ENCODE peak calls at places on chromosomes 5 and 9, in four cellular contexts. One of them, this sample, is unnamed.

GRCh38 chr5:128328479-128328878 is 209.6 kb downstream of the FBN2 start:
- DNase-seq in neuronal stem cell: no peak
- DNase-seq in AG20443: no peak
- DNase-seq in ELR: no peak
- DNase-seq in this sample: no peak

GRCh38 chr9:135478191-135478590 is 1.4 kb upstream of the PPP1R26 start:
- DNase-seq in neuronal stem cell: no peak
- DNase-seq in AG20443: no peak
- DNase-seq in ELR: no peak
- DNase-seq in this sample: no peak

GRCh38 chr5:60959156-60959555 is 14.2 kb downstream of the NDUFAF2 start:
- DNase-seq in neuronal stem cell: no peak
- DNase-seq in AG20443: no peak
- DNase-seq in ELR: peak
- DNase-seq in this sample: peak

GRCh38 chr9:109705515-109705914 is 74.5 kb upstream of the PALM2AKAP2 start:
- DNase-seq in neuronal stem cell: no peak
- DNase-seq in AG20443: no peak
- DNase-seq in ELR: peak
- DNase-seq in this sample: no peak

GRCh38 chr5:17182494-17182893 is 34.9 kb upstream of the BASP1 start:
- DNase-seq in neuronal stem cell: no peak
- DNase-seq in AG20443: peak
- DNase-seq in ELR: peak
- DNase-seq in this sample: no peak

GRCh38 chr9:134413890-134414731 is 87.9 kb downstream of the RXRA start:
- DNase-seq in neuronal stem cell: no peak
- DNase-seq in AG20443: peak
- DNase-seq in ELR: peak
- DNase-seq in this sample: peak

GRCh38 chr5:79186455-79186854 is 49.5 kb upstream of the JMY start:
- DNase-seq in neuronal stem cell: no peak
- DNase-seq in AG20443: no peak
- DNase-seq in ELR: no peak
- DNase-seq in this sample: no peak

GRCh38 chr5:87311400-87312279 is 44.0 kb downstream of the RASA1 start:
- DNase-seq in neuronal stem cell: no peak
- DNase-seq in AG20443: no peak
- DNase-seq in ELR: no peak
- DNase-seq in this sample: no peak

GRCh38 chr5:33118761-33119415 is 321.9 kb upstream of the TARS1 start:
- DNase-seq in neuronal stem cell: no peak
- DNase-seq in AG20443: no peak
- DNase-seq in ELR: peak
- DNase-seq in this sample: no peak

GRCh38 chr9:38083858-38084555 is 15.0 kb upstream of the SHB start:
- DNase-seq in neuronal stem cell: no peak
- DNase-seq in AG20443: no peak
- DNase-seq in ELR: peak
- DNase-seq in this sample: no peak

GRCh38 chr9:92650839-92651621 is 18.9 kb downstream of the IPPK start:
- DNase-seq in neuronal stem cell: no peak
- DNase-seq in AG20443: peak
- DNase-seq in ELR: no peak
- DNase-seq in this sample: no peak

GRCh38 chr9:110623462-110624025 is 44.0 kb upstream of the SVEP1 start:
- DNase-seq in neuronal stem cell: peak
- DNase-seq in AG20443: peak
- DNase-seq in ELR: peak
- DNase-seq in this sample: peak

GRCh38 chr5:102670224-102670836 is 84.8 kb upstream of the PAM start:
- DNase-seq in neuronal stem cell: no peak
- DNase-seq in AG20443: peak
- DNase-seq in ELR: peak
- DNase-seq in this sample: no peak

GRCh38 chr9:34085581-34086500 is 37.2 kb upstream of the UBAP2 start:
- DNase-seq in neuronal stem cell: no peak
- DNase-seq in AG20443: no peak
- DNase-seq in ELR: peak
- DNase-seq in this sample: no peak

This sample was measured in NCI-H446.